ENCODE peak calls at places on chromosomes 2 and 18, in six cellular contexts. S is HepG2, P is K562, W is H1, G is HL-60, D is GM12878. L is an unnamed sample.

GRCh38 chr2:13581471-13581870 is 864.7 kb downstream of the TRIB2 start:
- DNase-seq in D (no peak), W (peak), S (no peak), P (no peak), G (no peak), L (no peak)

GRCh38 chr2:199366406-199366805 is 91.3 kb downstream of the SATB2 start:
- DNase-seq in G (no peak), D (no peak), S (peak), W (no peak), P (no peak), L (no peak)

GRCh38 chr2:218263817-218264611 is 3.2 kb downstream of the GPBAR1 start:
- DNase-seq in S (no peak), P (no peak), G (no peak), D (no peak), W (no peak), L (no peak)

GRCh38 chr2:39664478-39664877 is 1.2 kb upstream of the TMEM178A start:
- DNase-seq in W (no peak), P (no peak), D (no peak), G (no peak), S (no peak), L (no peak)

GRCh38 chr2:61471905-61472805 is 1.3 kb upstream of the USP34 start:
- DNase-seq in D (no peak), W (no peak), P (peak), S (peak), G (no peak), L (peak)

GRCh38 chr18:25349926-25350560 is 1.9 kb downstream of the ZNF521 start:
- DNase-seq in W (peak), P (no peak), D (no peak), S (no peak), G (no peak), L (peak)

GRCh38 chr2:23423062-23423872 is 38.3 kb downstream of the KLHL29 start:
- DNase-seq in D (no peak), P (no peak), G (no peak), S (no peak), W (peak), L (peak)

GRCh38 chr18:45666520-45666919 is 51.2 kb downstream of the SLC14A2 start:
- DNase-seq in P (no peak), W (no peak), D (no peak), S (peak), G (no peak), L (peak)

GRCh38 chr2:207311316-207312005 is 145.7 kb upstream of the KLF7 start:
- DNase-seq in P (peak), W (no peak), D (no peak), S (peak), G (peak), L (peak)

GRCh38 chr2:131056204-131056975 is 36.9 kb downstream of the FAM168B start:
- DNase-seq in P (no peak), W (no peak), G (no peak), D (no peak), S (no peak), L (no peak)

GRCh38 chr2:240590681-240591111 is 4.2 kb downstream of the CAPN10 start:
- DNase-seq in P (no peak), D (no peak), W (no peak), S (no peak), G (no peak), L (no peak)

GRCh38 chr2:102736174-102736606 is 25.6 kb upstream of the TMEM182 start:
- DNase-seq in P (peak), S (peak), W (no peak), D (no peak), G (no peak), L (peak)

GRCh38 chr2:102063948-102064678 is 72.4 kb downstream of the IL1R2 start:
- DNase-seq in D (no peak), S (peak), W (no peak), G (peak), P (peak), L (peak)

GRCh38 chr2:151363709-151364108 is 6.3 kb downstream of the TNFAIP6 start:
- DNase-seq in G (peak), S (no peak), D (peak), P (no peak), W (no peak), L (no peak)

GRCh38 chr2:98921062-98921461 is 15.0 kb downstream of the CRACDL start:
- DNase-seq in G (no peak), D (no peak), P (no peak), W (no peak), S (no peak), L (no peak)

GRCh38 chr2:216925632-216926366 is 65.9 kb upstream of the TNP1 start:
- DNase-seq in D (no peak), S (no peak), P (no peak), G (no peak), W (no peak), L (no peak)

GRCh38 chr2:45909677-45910191 is 258.3 kb downstream of the PRKCE start:
- DNase-seq in S (no peak), D (no peak), G (no peak), W (no peak), P (no peak), L (no peak)

GRCh38 chr2:69509011-69509749 is 71.9 kb upstream of the NFU1 start:
- DNase-seq in S (no peak), P (no peak), G (no peak), D (no peak), W (no peak), L (no peak)

GRCh38 chr2:24515335-24515734 is 24.3 kb downstream of the NCOA1 start:
- DNase-seq in W (no peak), S (no peak), G (no peak), D (no peak), P (no peak), L (no peak)

GRCh38 chr2:207879536-207879935 is 109.8 kb upstream of the FZD5 start:
- DNase-seq in S (peak), D (no peak), G (no peak), W (no peak), P (no peak), L (no peak)

GRCh38 chr2:220891405-220891804 is 680.7 kb downstream of the EPHA4 start:
- DNase-seq in W (no peak), D (no peak), S (no peak), P (no peak), G (no peak), L (no peak)

GRCh38 chr18:52069201-52069600 is 270.8 kb upstream of the DCC start:
- DNase-seq in D (no peak), W (no peak), S (no peak), P (no peak), G (no peak), L (no peak)

GRCh38 chr2:38806001-38806400 is 28.0 kb downstream of the GEMIN6 start:
- DNase-seq in P (no peak), W (no peak), G (no peak), S (no peak), D (no peak), L (no peak)

GRCh38 chr2:545711-546650 is 131.2 kb downstream of the TMEM18 start:
- DNase-seq in G (no peak), W (no peak), D (no peak), S (no peak), P (no peak), L (peak)

GRCh38 chr2:20439193-20439475 is 7.7 kb upstream of the RHOB start:
- DNase-seq in P (no peak), W (no peak), G (no peak), S (peak), D (no peak), L (no peak)

GRCh38 chr2:84840306-84840705 is 40.6 kb downstream of the TRABD2A start:
- DNase-seq in G (no peak), S (no peak), D (no peak), W (no peak), P (no peak), L (no peak)

GRCh38 chr2:158714420-158714819 is 80.7 kb upstream of the DAPL1 start:
- DNase-seq in W (peak), P (no peak), D (no peak), G (no peak), S (no peak), L (no peak)

GRCh38 chr2:96608459-96609455 is 29.4 kb downstream of the KANSL3 start:
- DNase-seq in D (peak), W (no peak), S (peak), P (no peak), G (no peak), L (no peak)

GRCh38 chr18:79927597-79928562 is 23.6 kb downstream of the SLC66A2 start:
- DNase-seq in W (peak), G (no peak), D (no peak), P (no peak), S (no peak), L (no peak)

GRCh38 chr2:147297820-147298219 is 547.0 kb upstream of the ACVR2A start:
- DNase-seq in G (no peak), W (no peak), S (no peak), P (no peak), D (peak), L (no peak)

GRCh38 chr2:160411167-160411566 is 82.4 kb downstream of the RBMS1 start:
- DNase-seq in D (no peak), G (peak), P (no peak), S (no peak), W (no peak), L (no peak)

GRCh38 chr2:132037527-132038178 is 124.1 kb downstream of the ANKRD30BL start:
- DNase-seq in P (peak), G (no peak), S (no peak), W (peak), D (no peak), L (peak)

GRCh38 chr18:32289480-32290075 is 99.7 kb downstream of the MEP1B start:
- DNase-seq in S (peak), G (peak), P (no peak), D (no peak), W (peak), L (peak)

GRCh38 chr18:69770206-69770605 is 177.5 kb downstream of the CD226 start:
- DNase-seq in S (peak), P (no peak), G (no peak), D (no peak), W (no peak), L (no peak)

GRCh38 chr2:8481463-8482009 is 200.3 kb upstream of the ID2 start:
- DNase-seq in D (peak), P (no peak), G (no peak), W (no peak), S (no peak), L (no peak)

GRCh38 chr2:208266641-208267335 is 733 bp downstream of the PIKFYVE start:
- DNase-seq in P (no peak), W (no peak), D (no peak), S (no peak), G (no peak), L (no peak)

GRCh38 chr2:160228141-160228963 is 28.3 kb upstream of the ITGB6 start:
- DNase-seq in S (no peak), D (no peak), P (no peak), G (no peak), W (no peak), L (no peak)

GRCh38 chr2:238439093-238439849 is 12.5 kb downstream of the ASB1 start:
- DNase-seq in D (no peak), W (no peak), S (no peak), P (no peak), G (no peak), L (no peak)
- TF ChIP-seq GABPA in D (no peak), W (no peak), S (no peak), P (no peak), G (no peak), L (no peak)

GRCh38 chr2:148979919-148980277 is 58.6 kb upstream of the LYPD6B start:
- DNase-seq in S (no peak), W (no peak), P (no peak), D (no peak), G (no peak), L (no peak)
- TF ChIP-seq GABPA in S (no peak), W (no peak), P (no peak), D (no peak), G (no peak), L (no peak)

GRCh38 chr2:31384771-31385276 is 29.7 kb downstream of the XDH start:
- DNase-seq in P (no peak), W (no peak), S (no peak), D (no peak), G (no peak), L (no peak)

GRCh38 chr2:31381601-31382000 is 32.9 kb downstream of the XDH start:
- DNase-seq in P (no peak), D (no peak), W (no peak), S (no peak), G (no peak), L (no peak)

GRCh38 chr2:31384351-31384750 is 30.2 kb downstream of the XDH start:
- DNase-seq in D (no peak), P (no peak), W (no peak), G (no peak), S (no peak), L (no peak)

GRCh38 chr2:31383471-31384153 is 30.9 kb downstream of the XDH start:
- DNase-seq in G (no peak), P (no peak), S (no peak), W (no peak), D (no peak), L (no peak)

DNA sequence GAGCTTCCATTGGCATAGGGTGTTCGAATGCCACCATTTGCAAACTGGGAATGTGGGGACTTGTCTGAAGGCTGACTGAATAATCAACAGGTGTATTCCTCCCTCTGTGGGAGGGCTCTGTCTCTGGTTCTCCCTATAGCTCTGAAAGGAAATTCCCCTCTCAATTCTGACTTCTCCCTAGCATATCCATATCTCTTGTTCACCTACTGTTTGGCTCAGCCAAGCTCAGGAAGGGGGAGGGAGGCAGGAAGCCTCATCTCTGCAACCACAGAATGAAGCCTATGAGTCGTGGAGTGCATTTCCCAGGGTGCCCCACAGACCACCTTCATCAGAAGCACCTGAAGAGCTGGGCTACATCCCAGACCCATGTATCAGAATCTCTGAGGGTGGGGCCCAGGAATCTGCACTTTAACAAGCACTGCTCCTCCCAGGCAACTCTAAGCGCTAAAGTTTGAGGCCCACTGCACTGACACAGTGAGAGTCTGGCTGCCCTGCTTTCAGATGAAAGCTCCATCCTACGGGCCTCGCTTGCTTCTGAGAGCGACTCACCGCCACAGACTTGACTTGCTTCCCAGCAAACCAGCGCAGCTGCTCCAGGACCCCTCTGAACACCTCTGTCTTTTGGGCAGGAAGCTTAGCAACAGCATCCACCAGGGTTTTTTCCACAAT is 32.0 kb downstream of the XDH start:
- DNase-seq in G (no peak), W (no peak), D (no peak), S (no peak), P (no peak), L (no peak)
- TF ChIP-seq GABPA in G (no peak), W (no peak), D (no peak), S (no peak), P (no peak), L (no peak)

DNA sequence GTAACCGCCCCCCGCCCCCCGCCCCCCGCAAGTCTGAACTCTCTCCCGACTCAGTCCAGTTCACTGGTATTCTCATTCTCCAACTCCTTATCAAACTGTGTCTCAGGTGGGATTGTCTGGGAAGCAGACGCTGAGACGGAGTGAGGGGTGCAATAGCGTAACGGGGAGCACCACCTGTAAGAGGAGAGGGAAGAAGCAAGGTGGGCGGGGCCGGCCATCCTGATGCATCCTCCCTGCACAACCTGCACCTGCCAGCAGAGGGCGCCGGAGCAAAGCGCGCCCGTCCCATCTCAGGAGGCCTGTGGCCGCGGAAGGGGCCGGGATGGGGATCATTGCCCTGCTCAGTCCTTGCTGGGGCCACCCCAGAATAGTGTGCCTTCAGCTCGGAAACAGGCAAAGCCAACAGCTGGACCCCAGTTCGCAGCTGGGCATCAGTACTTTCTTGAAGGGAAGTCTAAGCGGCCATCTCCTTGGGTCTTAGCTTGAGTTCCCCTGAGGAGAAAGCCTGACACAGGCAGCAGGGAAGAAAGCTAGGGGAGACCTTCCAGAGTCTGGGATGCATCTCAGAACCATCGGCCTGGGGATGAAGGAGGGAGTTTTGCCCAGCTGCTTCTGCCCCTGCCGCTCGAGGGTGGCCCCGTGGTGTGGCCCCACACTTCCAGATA is 208.0 kb downstream of the TFCP2L1 start:
- DNase-seq in W (peak), S (peak), D (no peak), G (peak), P (peak), L (peak)
- TF ChIP-seq GABPA in W (no peak), S (no peak), D (no peak), G (no peak), P (no peak), L (no peak)

GRCh38 chr2:237282568-237283128 is 131.3 kb downstream of the COL6A3 start:
- DNase-seq in W (no peak), G (no peak), P (no peak), D (no peak), S (no peak), L (no peak)

GRCh38 chr2:237280235-237280634 is 133.7 kb downstream of the COL6A3 start:
- DNase-seq in S (no peak), G (no peak), W (no peak), D (no peak), P (no peak), L (no peak)

GRCh38 chr2:237280937-237281336 is 133.0 kb downstream of the COL6A3 start:
- DNase-seq in P (no peak), G (no peak), S (no peak), W (no peak), D (no peak), L (no peak)

GRCh38 chr2:237283136-237283928 is 130.6 kb downstream of the COL6A3 start:
- DNase-seq in D (no peak), W (no peak), G (no peak), P (no peak), S (no peak), L (no peak)

DNA sequence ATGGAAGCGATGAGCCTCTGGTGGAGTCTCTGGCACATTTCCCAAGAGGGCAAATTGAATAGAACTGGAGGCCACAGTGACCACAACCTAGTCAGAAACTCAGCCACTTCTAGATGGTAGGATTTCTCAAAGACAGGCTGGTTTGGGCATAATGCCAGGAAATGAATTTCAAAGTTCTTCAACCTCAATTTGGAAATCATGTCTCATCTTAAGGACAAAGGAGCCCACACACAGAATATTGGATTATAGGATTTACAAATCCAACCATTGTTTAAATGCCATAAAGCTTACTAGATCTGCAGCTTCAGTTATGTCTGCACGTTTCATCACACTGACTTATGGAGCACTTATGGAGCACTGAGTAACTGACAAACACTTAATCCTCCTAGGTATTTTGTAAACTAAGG is 132.1 kb downstream of the COL6A3 start:
- DNase-seq in P (no peak), S (no peak), G (no peak), D (no peak), W (no peak), L (no peak)
- TF ChIP-seq GABPA in P (no peak), S (no peak), G (no peak), D (no peak), W (no peak), L (no peak)

GRCh38 chr2:53452400-53452799 is 315.2 kb upstream of the CHAC2 start:
- DNase-seq in P (no peak), W (no peak), D (no peak), G (no peak), S (no peak), L (no peak)

GRCh38 chr2:53450885-53451284 is 316.7 kb upstream of the CHAC2 start:
- DNase-seq in S (no peak), D (no peak), W (no peak), P (no peak), G (no peak), L (no peak)

GRCh38 chr2:53445376-53446072 is 322.1 kb upstream of the CHAC2 start:
- DNase-seq in G (no peak), P (no peak), S (no peak), W (no peak), D (no peak), L (no peak)

GRCh38 chr2:53452957-53453748 is 314.5 kb upstream of the CHAC2 start:
- DNase-seq in D (no peak), W (no peak), S (no peak), P (no peak), G (no peak), L (no peak)

DNA sequence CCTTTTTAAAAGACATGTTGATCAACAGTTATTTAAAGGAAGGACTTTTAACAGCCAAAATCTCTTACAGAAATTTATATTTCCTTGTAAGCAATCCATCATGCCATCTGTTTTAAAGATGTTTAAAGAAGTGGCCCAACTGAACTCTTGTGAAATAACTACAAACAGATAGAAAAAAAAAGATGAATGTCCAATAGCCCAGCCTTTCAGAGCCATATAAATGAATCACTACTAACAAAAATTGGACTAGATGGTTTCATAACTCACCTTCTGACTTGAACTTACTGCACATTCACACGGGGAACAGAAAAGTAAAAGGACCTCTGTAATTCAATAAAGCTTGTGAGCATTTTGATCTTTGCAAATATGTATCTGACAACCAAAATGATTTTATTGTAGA is 319.0 kb upstream of the CHAC2 start:
- DNase-seq in S (no peak), D (no peak), P (no peak), W (no peak), G (no peak), L (no peak)
- TF ChIP-seq GABPA in S (no peak), D (no peak), P (no peak), W (no peak), G (no peak), L (no peak)

DNA sequence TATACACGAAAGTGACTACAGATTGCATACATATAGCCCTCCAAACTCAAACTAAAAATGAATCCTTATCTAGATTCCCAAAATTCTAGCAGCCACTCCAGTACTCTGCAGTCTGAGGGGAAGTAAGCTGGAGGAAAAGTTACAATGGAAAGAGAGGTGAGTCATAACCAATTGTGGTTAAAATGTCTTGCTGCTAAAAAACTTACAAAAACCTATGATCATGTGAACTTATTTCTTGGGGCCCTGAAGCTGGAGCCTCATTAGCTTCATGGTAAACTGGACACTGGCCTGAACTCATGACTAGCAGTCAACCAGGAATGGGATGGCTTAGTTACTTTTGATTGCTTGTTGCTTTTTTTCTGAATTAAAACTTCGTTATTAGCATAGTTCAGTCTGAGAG is 175.9 kb downstream of the SLC4A3 start:
- DNase-seq in S (no peak), G (peak), D (no peak), P (no peak), W (no peak), L (no peak)
- TF ChIP-seq GABPA in S (no peak), G (no peak), D (no peak), P (no peak), W (no peak), L (no peak)

L was measured in SK-N-SH.